ENCODE peak calls at places on chromosomes 11 and 22, in ten cellular contexts. O, V, N, H, A, T, B, Z, M and U are unnamed samples.

GRCh38 chr22:44429941-44430587 is 68.0 kb downstream of the RTL6 start:
- DNase-seq in B (no peak), A (peak), H (no peak), V (no peak), O (no peak), N (no peak), M (no peak), Z (no peak), T (no peak), U (no peak)

GRCh38 chr11:48105096-48105990 is 111.3 kb upstream of the OR4B1 start:
- DNase-seq in T (no peak), H (no peak), A (no peak), B (no peak), N (no peak), Z (no peak), V (no peak), O (no peak), M (no peak), U (no peak)

GRCh38 chr11:19816040-19816439 is 103.4 kb downstream of the NAV2 start:
- DNase-seq in V (no peak), O (peak), N (no peak), Z (no peak), M (no peak), B (no peak), H (no peak), T (no peak), A (peak), U (no peak)

GRCh38 chr22:49992921-49993648 is 19.5 kb downstream of the IL17REL start:
- DNase-seq in N (peak), T (peak), O (peak), A (peak), Z (peak), V (peak), H (peak), B (peak), M (peak), U (no peak)

GRCh38 chr11:100674212-100674611 is 12.9 kb upstream of the ARHGAP42 start:
- DNase-seq in Z (no peak), T (no peak), N (no peak), B (no peak), M (no peak), H (peak), O (no peak), A (no peak), V (no peak), U (no peak)

GRCh38 chr22:17079572-17079971 is 5.2 kb upstream of the IL17RA start:
- DNase-seq in T (peak), V (no peak), A (no peak), M (no peak), N (no peak), B (no peak), O (no peak), Z (no peak), H (no peak), U (no peak)

GRCh38 chr11:19811391-19811790 is 98.8 kb downstream of the NAV2 start:
- DNase-seq in O (no peak), N (no peak), B (no peak), V (no peak), A (no peak), Z (no peak), H (no peak), M (no peak), T (no peak), U (no peak)

GRCh38 chr22:49352361-49353169 is 475.1 kb downstream of the BRD1 start:
- DNase-seq in Z (no peak), T (no peak), H (no peak), N (no peak), A (peak), O (no peak), B (no peak), V (no peak), M (no peak), U (no peak)

GRCh38 chr11:104678408-104678807 is 219.9 kb downstream of the CASP12 start:
- DNase-seq in H (no peak), Z (no peak), T (no peak), N (no peak), M (no peak), O (no peak), A (no peak), B (no peak), V (no peak), U (no peak)

GRCh38 chr22:27668828-27669797 is 132.4 kb downstream of the MN1 start:
- DNase-seq in O (peak), Z (peak), H (peak), T (peak), M (peak), A (peak), V (peak), B (peak), N (peak), U (no peak)

GRCh38 chr22:27507066-27507715 is 294.4 kb downstream of the MN1 start:
- DNase-seq in Z (no peak), V (no peak), N (no peak), O (no peak), A (no peak), T (peak), M (no peak), H (peak), B (no peak), U (no peak)

GRCh38 chr22:38110863-38111852 is 674 bp upstream of the BAIAP2L2 start:
- DNase-seq in Z (peak), V (peak), A (peak), B (no peak), M (peak), N (no peak), O (no peak), T (peak), H (no peak), U (no peak)

GRCh38 chr11:115964091-115964490 is 459.9 kb upstream of the CADM1 start:
- DNase-seq in O (no peak), A (no peak), Z (no peak), T (no peak), B (no peak), M (no peak), V (no peak), N (no peak), H (peak), U (no peak)

GRCh38 chr11:71543866-71544265 is 4.4 kb upstream of the KRTAP5-9 start:
- DNase-seq in Z (no peak), B (no peak), H (no peak), A (no peak), T (no peak), N (no peak), M (no peak), V (no peak), O (no peak), U (no peak)

GRCh38 chr22:20405291-20405930 is 11.5 kb downstream of the ZNF74 start:
- DNase-seq in O (no peak), B (no peak), A (no peak), V (no peak), M (no peak), Z (no peak), H (no peak), T (no peak), N (no peak), U (no peak)

GRCh38 chr11:61152816-61153592 is 8.2 kb downstream of the VPS37C start:
- DNase-seq in O (no peak), V (no peak), M (no peak), N (no peak), A (no peak), T (peak), H (peak), B (no peak), Z (no peak), U (no peak)

GRCh38 chr11:13603661-13604060 is 64.8 kb upstream of the FAR1 start:
- DNase-seq in B (no peak), H (no peak), V (no peak), Z (no peak), A (no peak), N (no peak), T (no peak), O (no peak), M (no peak), U (no peak)

GRCh38 chr11:18384157-18384641 is 10.2 kb upstream of the LDHA start:
- DNase-seq in A (peak), M (no peak), T (peak), Z (peak), N (no peak), V (peak), H (peak), B (peak), O (peak), U (peak)

GRCh38 chr11:57427692-57428082 is 766 bp upstream of the SLC43A3 start:
- DNase-seq in V (peak), B (peak), M (no peak), O (peak), H (peak), Z (peak), N (peak), T (peak), A (no peak), U (no peak)

GRCh38 chr11:59680287-59681154 is 11.7 kb upstream of the PATL1 start:
- DNase-seq in A (peak), Z (peak), V (peak), O (peak), B (peak), M (peak), T (peak), N (no peak), H (peak), U (peak)

GRCh38 chr11:69383946-69384547 is 90.1 kb downstream of the MYEOV start:
- DNase-seq in Z (no peak), V (no peak), M (no peak), O (no peak), H (no peak), N (no peak), B (no peak), A (peak), T (no peak), U (no peak)

GRCh38 chr11:73493838-73494598 is 103.9 kb downstream of the FAM168A start:
- DNase-seq in B (no peak), H (peak), A (peak), T (peak), M (no peak), V (no peak), Z (no peak), N (no peak), O (no peak), U (no peak)

GRCh38 chr11:114073506-114074381 is 14.2 kb downstream of the ZBTB16 start:
- DNase-seq in O (no peak), M (no peak), A (peak), Z (no peak), T (no peak), N (no peak), B (no peak), H (no peak), V (no peak), U (no peak)

GRCh38 chr11:69306821-69307220 is 12.9 kb downstream of the MYEOV start:
- DNase-seq in V (no peak), N (no peak), M (no peak), B (no peak), H (no peak), T (no peak), O (no peak), A (no peak), Z (no peak), U (no peak)

GRCh38 chr11:96357794-96358193 is 14.8 kb upstream of the MAML2 start:
- DNase-seq in H (no peak), Z (no peak), A (no peak), M (no peak), V (no peak), N (no peak), O (no peak), T (no peak), B (no peak), U (no peak)

GRCh38 chr11:34890089-34890488 is 26.1 kb downstream of the APIP start:
- DNase-seq in N (no peak), H (peak), B (no peak), A (no peak), Z (no peak), V (no peak), T (no peak), M (no peak), O (no peak), U (no peak)

GRCh38 chr11:114076974-114077373 is 17.5 kb downstream of the ZBTB16 start:
- DNase-seq in O (no peak), H (no peak), M (no peak), N (no peak), B (no peak), T (no peak), A (peak), Z (no peak), V (no peak), U (no peak)

GRCh38 chr11:18307461-18308139 is 14.3 kb downstream of the HPS5 start:
- DNase-seq in A (no peak), H (no peak), Z (no peak), M (no peak), B (no peak), N (no peak), T (no peak), V (no peak), O (no peak), U (no peak)

GRCh38 chr11:20102393-20102792 is 57.9 kb downstream of the DBX1 start:
- DNase-seq in B (no peak), H (no peak), N (no peak), V (no peak), Z (no peak), T (no peak), A (no peak), O (no peak), M (no peak), U (no peak)

GRCh38 chr11:35852056-35852455 is 91.8 kb upstream of the LDLRAD3 start:
- DNase-seq in O (peak), A (peak), T (no peak), N (peak), V (no peak), M (peak), B (peak), H (peak), Z (peak), U (no peak)

GRCh38 chr22:40213478-40213877 is 35.8 kb downstream of the TNRC6B start:
- DNase-seq in V (no peak), A (no peak), T (no peak), O (no peak), Z (no peak), H (no peak), N (no peak), M (no peak), B (no peak), U (no peak)

GRCh38 chr11:59145534-59145933 is 2.9 kb downstream of the FAM111A start:
- DNase-seq in B (no peak), O (no peak), N (no peak), A (no peak), Z (no peak), T (peak), V (no peak), M (no peak), H (peak), U (no peak)

GRCh38 chr22:33853200-33854097 is 66.8 kb downstream of the LARGE1 start:
- DNase-seq in M (no peak), N (no peak), T (peak), H (peak), B (peak), Z (peak), A (no peak), O (peak), V (peak), U (peak)

GRCh38 chr22:31344369-31345330 is 1.5 kb downstream of the PATZ1 start:
- DNase-seq in T (peak), O (peak), Z (peak), H (peak), V (peak), A (no peak), N (peak), B (peak), M (no peak), U (peak)

GRCh38 chr11:115153135-115153534 is 351.1 kb downstream of the CADM1 start:
- DNase-seq in O (no peak), V (no peak), B (no peak), Z (no peak), H (no peak), M (no peak), T (peak), N (no peak), A (no peak), U (no peak)

GRCh38 chr11:66509131-66509561 is 1.3 kb upstream of the BBS1 start:
- DNase-seq in A (no peak), B (no peak), Z (no peak), M (no peak), T (no peak), V (no peak), N (no peak), H (no peak), O (no peak), U (no peak)

GRCh38 chr11:11977206-11977938 is 31.1 kb downstream of the DKK3 start:
- DNase-seq in O (peak), T (peak), H (peak), Z (peak), A (peak), N (peak), M (peak), B (peak), V (no peak), U (peak)

GRCh38 chr11:209275-210121 is 2.0 kb downstream of the RIC8A start:
- DNase-seq in T (peak), O (no peak), N (no peak), A (peak), M (no peak), B (no peak), H (no peak), V (peak), Z (no peak), U (no peak)

GRCh38 chr11:57094206-57094940 is 87.4 kb upstream of the LRRC55 start:
- DNase-seq in O (no peak), H (no peak), N (no peak), T (peak), Z (no peak), M (no peak), B (no peak), A (no peak), V (no peak), U (no peak)

GRCh38 chr11:130180491-130180890 is 20.9 kb downstream of the ST14 start:
- DNase-seq in V (peak), M (no peak), T (peak), Z (no peak), B (no peak), H (no peak), A (no peak), O (no peak), N (no peak), U (no peak)
- H3K4me3 ChIP-seq in V (no peak), M (no peak), T (no peak), Z (no peak), B (no peak), H (no peak), A (no peak), O (no peak), N (no peak), U (no peak)

GRCh38 chr11:120400564-120401364 is 64.6 kb downstream of the ARHGEF12 start:
- DNase-seq in N (no peak), M (peak), H (peak), Z (peak), T (peak), A (no peak), V (peak), B (no peak), O (peak), U (peak)
- H3K27ac ChIP-seq in N (no peak), M (peak), H (no peak), Z (peak), T (peak), A (peak), V (peak), B (peak), O (peak), U (peak)

GRCh38 chr11:76859708-76860233 is 947 bp upstream of the ACER3 start:
- DNase-seq in B (peak), N (no peak), M (no peak), T (no peak), A (no peak), Z (no peak), V (no peak), O (no peak), H (no peak), U (no peak)

GRCh38 chr11:76860539-76861475 is at the start of gene ACER3:
- DNase-seq in M (peak), T (peak), B (peak), Z (peak), O (peak), A (peak), V (peak), H (peak), N (peak), U (peak)

GRCh38 chr11:76861490-76861953 is 804 bp downstream of the ACER3 start:
- DNase-seq in O (no peak), H (no peak), T (peak), N (no peak), V (no peak), Z (no peak), M (no peak), A (peak), B (no peak), U (no peak)

GRCh38 chr11:76857776-76858461 is 2.8 kb upstream of the ACER3 start:
- DNase-seq in B (no peak), V (no peak), M (no peak), H (no peak), N (no peak), Z (no peak), O (no peak), T (no peak), A (no peak), U (no peak)

GRCh38 chr11:76863196-76863777 is 2.6 kb downstream of the ACER3 start:
- DNase-seq in B (no peak), A (no peak), H (no peak), Z (peak), O (no peak), M (no peak), N (no peak), V (no peak), T (no peak), U (peak)
- H3K4me3 ChIP-seq in B (no peak), A (no peak), H (no peak), Z (no peak), O (no peak), M (no peak), N (no peak), V (no peak), T (no peak), U (no peak)

GRCh38 chr22:42073568-42074152 is 388 bp upstream of the PHETA2 start:
- DNase-seq in H (no peak), B (no peak), T (no peak), M (no peak), N (no peak), Z (no peak), O (no peak), V (no peak), A (no peak), U (no peak)
- H3K27ac ChIP-seq in H (peak), B (peak), T (peak), M (no peak), N (peak), Z (peak), O (peak), V (peak), A (no peak), U (peak)

DNA sequence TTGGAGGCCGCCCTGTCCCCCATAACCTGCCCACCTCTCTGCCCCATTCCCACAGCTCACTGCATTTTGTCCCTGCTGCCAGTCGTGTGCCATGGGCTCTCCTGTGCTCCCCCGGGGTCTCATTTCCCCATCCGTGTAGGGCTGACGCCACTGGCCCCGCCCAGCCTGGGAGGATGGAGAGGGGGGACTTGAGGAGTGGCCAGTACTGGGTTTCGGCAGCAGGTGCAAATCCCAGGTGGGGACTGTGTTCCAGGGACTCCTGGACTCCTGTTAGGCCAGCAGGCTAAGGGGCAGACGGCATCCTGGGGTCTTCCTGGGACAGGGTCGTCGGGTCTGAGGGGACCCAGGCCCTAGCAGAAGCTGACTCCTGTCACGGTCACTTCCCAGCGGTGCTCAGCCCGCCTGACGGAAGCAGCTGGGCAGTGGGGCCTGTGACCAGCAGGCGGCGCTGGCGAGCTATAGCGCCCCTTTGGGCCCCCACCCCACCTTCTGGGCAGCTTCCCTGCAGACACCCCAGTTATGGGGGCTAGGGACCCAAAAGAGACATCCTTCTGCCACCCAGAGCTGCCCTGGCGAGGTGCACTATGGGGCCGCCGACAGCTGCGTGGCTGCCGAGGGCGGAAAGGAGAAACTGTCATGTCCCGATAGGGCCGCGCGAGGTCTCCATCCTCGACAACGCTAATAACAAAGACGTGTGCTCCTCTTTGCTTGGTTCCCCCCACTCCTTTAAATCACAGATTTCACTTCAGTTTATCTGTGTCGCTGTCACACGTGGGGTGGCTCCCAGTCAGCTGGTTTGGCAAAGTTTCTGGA is 979 bp upstream of the MYO7A start:
- DNase-seq in V (peak), B (peak), H (peak), O (peak), A (peak), N (peak), T (peak), M (peak), Z (peak), U (no peak)
- H3K4me3 ChIP-seq in V (peak), B (peak), H (peak), O (no peak), A (peak), N (peak), T (peak), M (peak), Z (peak), U (no peak)

GRCh38 chr22:22702874-22703570 is 58.6 kb downstream of the GGTLC2 start:
- DNase-seq in M (no peak), H (no peak), V (no peak), A (no peak), N (no peak), T (no peak), B (no peak), O (no peak), Z (no peak), U (no peak)

GRCh38 chr22:22705328-22706100 is 61.1 kb downstream of the GGTLC2 start:
- DNase-seq in N (no peak), M (no peak), H (no peak), A (no peak), B (no peak), T (no peak), O (no peak), V (no peak), Z (no peak), U (no peak)

GRCh38 chr22:22702159-22702873 is 57.9 kb downstream of the GGTLC2 start:
- DNase-seq in H (no peak), A (peak), M (no peak), O (no peak), T (no peak), V (peak), N (no peak), B (no peak), Z (peak), U (no peak)

GRCh38 chr22:22704156-22704946 is 59.9 kb downstream of the GGTLC2 start:
- DNase-seq in O (no peak), A (peak), T (no peak), Z (no peak), M (no peak), B (no peak), V (no peak), H (no peak), N (no peak), U (no peak)

GRCh38 chr22:22703715-22704114 is 59.3 kb downstream of the GGTLC2 start:
- DNase-seq in O (no peak), N (no peak), A (no peak), B (no peak), T (peak), V (no peak), M (no peak), H (peak), Z (no peak), U (no peak)
- H3K27ac ChIP-seq in O (no peak), N (no peak), A (no peak), B (no peak), T (no peak), V (no peak), M (no peak), H (no peak), Z (no peak), U (no peak)